ENCODE peak calls at places on chromosome X, in six cellular contexts. One of them, this sample, is unnamed. For H4K20me1, the result is how much of the 10 kb centered on the place peaks cover.

GRCh38 chrX:129534816-129535578 is 5.1 kb upstream of the OCRL start:
- DNase-seq in neural progenitor cell: no peak
- DNase-seq in GM23248: peak
- DNase-seq in HCT116: no peak
- DNase-seq in MM.1S: no peak
- DNase-seq in SK-N-SH: no peak
- DNase-seq in this sample: peak

GRCh38 chrX:1398431-1399340 is 6.8 kb upstream of the SLC25A6 start:
- DNase-seq in SK-N-SH: peak
- DNase-seq in HCT116: no peak
- DNase-seq in neural progenitor cell: no peak
- DNase-seq in GM23248: no peak
- DNase-seq in MM.1S: no peak
- DNase-seq in this sample: no peak

GRCh38 chrX:74242484-74243138 is 61.4 kb upstream of the ZCCHC13 start:
- DNase-seq in MM.1S: no peak
- DNase-seq in SK-N-SH: no peak
- DNase-seq in GM23248: no peak
- DNase-seq in HCT116: no peak
- DNase-seq in neural progenitor cell: no peak
- DNase-seq in this sample: no peak

GRCh38 chrX:129636175-129636681 is 18.5 kb downstream of the APLN start:
- DNase-seq in HCT116: no peak
- DNase-seq in GM23248: peak
- DNase-seq in neural progenitor cell: no peak
- DNase-seq in SK-N-SH: no peak
- DNase-seq in MM.1S: no peak
- DNase-seq in this sample: no peak

GRCh38 chrX:72003811-72004750 is 93.4 kb downstream of the NHSL2 start:
- DNase-seq in SK-N-SH: peak
- DNase-seq in GM23248: peak
- DNase-seq in HCT116: peak
- DNase-seq in MM.1S: no peak
- DNase-seq in neural progenitor cell: peak
- DNase-seq in this sample: peak

GRCh38 chrX:41238543-41238942 is 95.4 kb upstream of the DDX3X start:
- DNase-seq in HCT116: no peak
- DNase-seq in SK-N-SH: no peak
- DNase-seq in GM23248: peak
- DNase-seq in MM.1S: no peak
- DNase-seq in neural progenitor cell: no peak
- DNase-seq in this sample: peak

GRCh38 chrX:140664939-140665338 is 44.6 kb upstream of the LINC00632 start:
- DNase-seq in HCT116: no peak
- DNase-seq in MM.1S: peak
- DNase-seq in neural progenitor cell: no peak
- DNase-seq in GM23248: peak
- DNase-seq in SK-N-SH: peak
- DNase-seq in this sample: peak

GRCh38 chrX:40155617-40156471 is 58.1 kb upstream of the BCOR start:
- DNase-seq in SK-N-SH: peak
- DNase-seq in HCT116: no peak
- DNase-seq in neural progenitor cell: peak
- DNase-seq in MM.1S: no peak
- DNase-seq in GM23248: peak
- DNase-seq in this sample: no peak

GRCh38 chrX:69503835-69504625 is at the start of gene NALF2:
- DNase-seq in SK-N-SH: peak
- DNase-seq in MM.1S: peak
- DNase-seq in neural progenitor cell: peak
- DNase-seq in HCT116: peak
- DNase-seq in GM23248: peak
- DNase-seq in this sample: peak

GRCh38 chrX:2264179-2265030 is 236.4 kb downstream of the DHRSX start:
- DNase-seq in GM23248: no peak
- DNase-seq in neural progenitor cell: no peak
- DNase-seq in SK-N-SH: no peak
- DNase-seq in MM.1S: no peak
- DNase-seq in HCT116: no peak
- DNase-seq in this sample: no peak

GRCh38 chrX:74546984-74547383 is 67.4 kb downstream of the RLIM start:
- DNase-seq in neural progenitor cell: no peak
- DNase-seq in SK-N-SH: no peak
- DNase-seq in GM23248: no peak
- DNase-seq in HCT116: no peak
- DNase-seq in MM.1S: no peak
- DNase-seq in this sample: no peak

GRCh38 chrX:51697397-51697796 is 12.9 kb upstream of the CENPVL1 start:
- DNase-seq in SK-N-SH: no peak
- DNase-seq in HCT116: no peak
- DNase-seq in neural progenitor cell: no peak
- DNase-seq in GM23248: no peak
- DNase-seq in MM.1S: no peak
- DNase-seq in this sample: no peak

GRCh38 chrX:31546130-31546529 is 474.3 kb upstream of the FTHL17 start:
- DNase-seq in MM.1S: no peak
- DNase-seq in HCT116: no peak
- DNase-seq in SK-N-SH: no peak
- DNase-seq in neural progenitor cell: no peak
- DNase-seq in GM23248: peak
- DNase-seq in this sample: no peak

GRCh38 chrX:23883737-23884354 is 23.9 kb downstream of the APOO start:
- DNase-seq in MM.1S: no peak
- DNase-seq in SK-N-SH: no peak
- DNase-seq in neural progenitor cell: no peak
- DNase-seq in HCT116: peak
- DNase-seq in GM23248: peak
- DNase-seq in this sample: peak

GRCh38 chrX:131792356-131792749 is 230.7 kb upstream of the STK26 start:
- DNase-seq in neural progenitor cell: no peak
- DNase-seq in SK-N-SH: peak
- DNase-seq in HCT116: no peak
- DNase-seq in GM23248: no peak
- DNase-seq in MM.1S: peak
- DNase-seq in this sample: peak

GRCh38 chrX:145464650-145465049 is 217.3 kb downstream of the SPANXN1 start:
- DNase-seq in SK-N-SH: no peak
- DNase-seq in HCT116: no peak
- DNase-seq in MM.1S: peak
- DNase-seq in GM23248: no peak
- DNase-seq in neural progenitor cell: no peak
- DNase-seq in this sample: peak

GRCh38 chrX:63889001-63889400 is 104.0 kb upstream of the ARHGEF9 start:
- DNase-seq in MM.1S: no peak
- DNase-seq in SK-N-SH: no peak
- DNase-seq in GM23248: peak
- DNase-seq in neural progenitor cell: no peak
- DNase-seq in HCT116: no peak
- DNase-seq in this sample: peak

GRCh38 chrX:153925387-153925738 is 701 bp downstream of the ARHGAP4 start:
- DNase-seq in neural progenitor cell: no peak
- DNase-seq in GM23248: no peak
- DNase-seq in MM.1S: peak
- DNase-seq in SK-N-SH: no peak
- DNase-seq in HCT116: no peak
- DNase-seq in this sample: no peak

GRCh38 chrX:42680651-42681050 is 97.3 kb downstream of the PPP1R2C start:
- DNase-seq in neural progenitor cell: peak
- DNase-seq in GM23248: no peak
- DNase-seq in MM.1S: no peak
- DNase-seq in HCT116: no peak
- DNase-seq in SK-N-SH: no peak
- DNase-seq in this sample: no peak

GRCh38 chrX:87517571-87518141 is at the start of gene KLHL4:
- DNase-seq in GM23248: peak
- DNase-seq in neural progenitor cell: peak
- DNase-seq in HCT116: no peak
- DNase-seq in SK-N-SH: no peak
- DNase-seq in MM.1S: peak
- DNase-seq in this sample: peak

GRCh38 chrX:43655151-43655676 is 885 bp upstream of the MAOA start:
- DNase-seq in MM.1S: peak
- DNase-seq in neural progenitor cell: peak
- DNase-seq in HCT116: no peak
- DNase-seq in SK-N-SH: peak
- DNase-seq in GM23248: peak
- DNase-seq in this sample: peak

GRCh38 chrX:12901486-12901885 is 4.9 kb upstream of the TLR8 start:
- DNase-seq in GM23248: peak
- DNase-seq in SK-N-SH: peak
- DNase-seq in MM.1S: peak
- DNase-seq in HCT116: peak
- DNase-seq in neural progenitor cell: peak
- DNase-seq in this sample: peak

GRCh38 chrX:99305573-99305972 is 1104.5 kb downstream of the PCDH19 start:
- DNase-seq in neural progenitor cell: no peak
- DNase-seq in MM.1S: no peak
- DNase-seq in GM23248: no peak
- DNase-seq in HCT116: no peak
- DNase-seq in SK-N-SH: no peak
- DNase-seq in this sample: no peak

DNA sequence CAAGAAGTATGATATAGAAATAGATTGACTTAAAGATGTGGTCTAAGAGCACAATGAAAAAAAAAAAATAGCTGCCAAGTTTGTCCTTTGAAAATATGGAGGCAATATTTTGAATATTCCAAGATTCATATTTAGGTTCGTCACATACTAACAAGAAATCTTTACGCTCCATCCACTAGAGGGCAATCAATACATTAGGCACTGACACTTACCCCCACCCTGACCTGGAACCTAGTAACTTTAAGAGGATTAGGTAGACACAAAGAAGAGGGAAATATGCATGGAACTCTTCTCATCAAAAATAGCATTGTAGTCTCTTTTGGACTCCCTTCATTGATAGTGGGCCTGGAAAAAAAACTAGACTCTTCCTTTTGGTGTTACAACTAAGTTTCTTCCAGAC is 1108.1 kb downstream of the PCDH19 start:
- DNase-seq in MM.1S: peak
- DNase-seq in HCT116: no peak
- DNase-seq in neural progenitor cell: peak
- DNase-seq in SK-N-SH: peak
- DNase-seq in GM23248: peak
- DNase-seq in this sample: peak
- H3K9ac ChIP-seq in MM.1S: no peak
- H3K9ac ChIP-seq in HCT116: no peak
- H3K9ac ChIP-seq in neural progenitor cell: no peak
- H3K9ac ChIP-seq in SK-N-SH: no peak
- H3K9ac ChIP-seq in GM23248: no peak
- H3K9ac ChIP-seq in this sample: no peak

DNA sequence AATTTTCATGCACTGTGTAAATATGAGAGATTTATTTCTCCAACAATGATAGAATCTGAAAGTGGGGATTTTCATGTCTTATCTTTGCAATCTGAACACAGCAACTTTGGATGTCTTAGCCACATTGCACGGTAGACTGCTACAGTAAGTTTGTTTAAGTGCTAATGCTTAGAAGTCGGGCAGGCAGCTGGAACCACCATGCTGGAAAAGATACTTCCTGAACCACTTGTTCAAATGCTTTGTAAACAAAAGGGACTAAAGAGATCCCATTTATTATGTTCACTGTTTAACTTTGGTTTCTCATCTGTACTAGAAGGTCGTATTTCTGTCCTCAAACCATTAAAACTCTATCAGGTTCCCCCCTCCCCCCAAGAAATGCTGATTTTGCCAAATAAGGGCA is 555.9 kb upstream of the DIPK2B start:
- DNase-seq in GM23248: no peak
- DNase-seq in MM.1S: no peak
- DNase-seq in neural progenitor cell: no peak
- DNase-seq in HCT116: no peak
- DNase-seq in SK-N-SH: no peak
- DNase-seq in this sample: peak
- TF ChIP-seq EZH2phosphoT487 in GM23248: no peak
- TF ChIP-seq EZH2phosphoT487 in MM.1S: no peak
- TF ChIP-seq EZH2phosphoT487 in neural progenitor cell: no peak
- TF ChIP-seq EZH2phosphoT487 in HCT116: no peak
- TF ChIP-seq EZH2phosphoT487 in SK-N-SH: no peak
- TF ChIP-seq EZH2phosphoT487 in this sample: no peak

DNA sequence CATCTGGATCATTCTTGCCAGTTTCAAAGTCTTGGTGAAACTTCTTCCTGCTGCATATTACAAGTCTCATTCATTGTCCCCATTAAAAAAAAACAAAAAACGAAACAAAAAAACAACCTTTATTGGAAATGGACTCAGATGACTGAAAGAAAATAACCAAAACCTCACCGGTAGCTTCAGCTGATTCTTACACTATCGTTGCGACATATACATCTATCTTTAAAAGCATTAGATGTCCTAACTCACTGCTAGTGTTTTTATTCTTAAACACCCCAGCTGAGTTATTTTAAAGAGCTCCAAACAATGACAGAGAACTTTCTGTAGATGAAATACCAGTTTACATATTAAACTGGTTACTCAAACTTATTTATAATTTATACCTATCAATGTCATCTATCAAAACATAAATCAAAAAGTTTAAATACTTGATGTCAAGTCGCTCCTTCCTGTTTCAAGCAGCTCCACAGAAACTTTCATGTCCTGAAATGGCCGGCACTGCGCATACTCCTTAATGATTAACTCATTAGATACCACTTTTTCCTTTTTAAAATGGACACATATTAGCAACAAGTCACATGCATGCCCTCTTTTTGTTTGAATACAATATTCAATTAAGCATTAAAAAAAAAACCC is 87.2 kb downstream of the HPRT1 start:
- DNase-seq in MM.1S: no peak
- DNase-seq in SK-N-SH: no peak
- DNase-seq in GM23248: peak
- DNase-seq in HCT116: no peak
- DNase-seq in neural progenitor cell: no peak
- DNase-seq in this sample: no peak
- H4K20me1 ChIP-seq in MM.1S: under half
- H4K20me1 ChIP-seq in SK-N-SH: under half
- H4K20me1 ChIP-seq in GM23248: under half
- H4K20me1 ChIP-seq in HCT116: under half
- H4K20me1 ChIP-seq in neural progenitor cell: under half
- H4K20me1 ChIP-seq in this sample: under half

GRCh38 chrX:54045563-54046228 is 1.4 kb upstream of the PHF8 start:
- DNase-seq in GM23248: no peak
- DNase-seq in SK-N-SH: no peak
- DNase-seq in neural progenitor cell: peak
- DNase-seq in HCT116: no peak
- DNase-seq in MM.1S: no peak
- DNase-seq in this sample: no peak
- H3K9ac ChIP-seq in GM23248: no peak
- H3K9ac ChIP-seq in SK-N-SH: peak
- H3K9ac ChIP-seq in neural progenitor cell: no peak
- H3K9ac ChIP-seq in HCT116: peak
- H3K9ac ChIP-seq in MM.1S: no peak
- H3K9ac ChIP-seq in this sample: no peak

GRCh38 chrX:120725874-120726273 is 96.0 kb upstream of the C1GALT1C1 start:
- DNase-seq in HCT116: no peak
- DNase-seq in neural progenitor cell: no peak
- DNase-seq in SK-N-SH: no peak
- DNase-seq in GM23248: no peak
- DNase-seq in MM.1S: no peak
- DNase-seq in this sample: no peak
- TF ChIP-seq EZH2phosphoT487 in HCT116: no peak
- TF ChIP-seq EZH2phosphoT487 in neural progenitor cell: no peak
- TF ChIP-seq EZH2phosphoT487 in SK-N-SH: no peak
- TF ChIP-seq EZH2phosphoT487 in GM23248: no peak
- TF ChIP-seq EZH2phosphoT487 in MM.1S: no peak
- TF ChIP-seq EZH2phosphoT487 in this sample: no peak

GRCh38 chrX:47200385-47201150 is 6.9 kb downstream of the UBA1 start:
- DNase-seq in SK-N-SH: no peak
- DNase-seq in GM23248: peak
- DNase-seq in neural progenitor cell: no peak
- DNase-seq in HCT116: no peak
- DNase-seq in MM.1S: no peak
- DNase-seq in this sample: peak
- H4K20me1 ChIP-seq in SK-N-SH: under half
- H4K20me1 ChIP-seq in GM23248: under half
- H4K20me1 ChIP-seq in neural progenitor cell: half or more
- H4K20me1 ChIP-seq in HCT116: under half
- H4K20me1 ChIP-seq in MM.1S: under half
- H4K20me1 ChIP-seq in this sample: under half